ENCODE peak calls at places on chromosomes 7 and 10, in seven cellular contexts. One of them, this sample, is unnamed.

GRCh38 chr10:23080211-23080724 is 15.1 kb upstream of the MSRB2 start:
- DNase-seq in spleen: no peak
- DNase-seq in left ventricle myocardium inferior: no peak
- DNase-seq in PC-9: no peak
- DNase-seq in GM12865: no peak
- DNase-seq in CD4-positive, alpha-beta memory T cell: no peak
- DNase-seq in NT2/D1: no peak
- DNase-seq in this sample: no peak

GRCh38 chr10:60905580-60905979 is 38.4 kb downstream of the RHOBTB1 start:
- DNase-seq in spleen: no peak
- DNase-seq in left ventricle myocardium inferior: peak; percentile 68
- DNase-seq in PC-9: peak; percentile 34
- DNase-seq in GM12865: no peak
- DNase-seq in CD4-positive, alpha-beta memory T cell: no peak
- DNase-seq in NT2/D1: no peak
- DNase-seq in this sample: no peak

GRCh38 chr7:134602921-134603394 is 43.7 kb upstream of the BPGM start:
- DNase-seq in spleen: no peak
- DNase-seq in left ventricle myocardium inferior: no peak
- DNase-seq in PC-9: no peak
- DNase-seq in GM12865: no peak
- DNase-seq in CD4-positive, alpha-beta memory T cell: no peak
- DNase-seq in NT2/D1: no peak
- DNase-seq in this sample: no peak

GRCh38 chr10:110512461-110513187 is 14.9 kb downstream of the DUSP5 start:
- DNase-seq in spleen: no peak
- DNase-seq in left ventricle myocardium inferior: no peak
- DNase-seq in PC-9: no peak
- DNase-seq in GM12865: no peak
- DNase-seq in CD4-positive, alpha-beta memory T cell: no peak
- DNase-seq in NT2/D1: no peak
- DNase-seq in this sample: no peak

GRCh38 chr10:61284222-61284890 is 168.8 kb downstream of the TMEM26 start:
- DNase-seq in spleen: no peak
- DNase-seq in left ventricle myocardium inferior: no peak
- DNase-seq in PC-9: peak; percentile 74
- DNase-seq in GM12865: peak; percentile 46
- DNase-seq in CD4-positive, alpha-beta memory T cell: peak; percentile 23
- DNase-seq in NT2/D1: no peak
- DNase-seq in this sample: no peak

GRCh38 chr7:13279854-13280435 is 592.5 kb downstream of the ARL4A start:
- DNase-seq in spleen: no peak
- DNase-seq in left ventricle myocardium inferior: no peak
- DNase-seq in PC-9: no peak
- DNase-seq in GM12865: peak; percentile 1
- DNase-seq in CD4-positive, alpha-beta memory T cell: peak; percentile 6
- DNase-seq in NT2/D1: no peak
- DNase-seq in this sample: no peak

GRCh38 chr7:112112822-112113255 is 93.4 kb downstream of the DOCK4 start:
- DNase-seq in spleen: no peak
- DNase-seq in left ventricle myocardium inferior: no peak
- DNase-seq in PC-9: no peak
- DNase-seq in GM12865: no peak
- DNase-seq in CD4-positive, alpha-beta memory T cell: no peak
- DNase-seq in NT2/D1: no peak
- DNase-seq in this sample: no peak

GRCh38 chr10:75770634-75771081 is 339.2 kb downstream of the LRMDA start:
- DNase-seq in spleen: no peak
- DNase-seq in left ventricle myocardium inferior: peak; percentile 46
- DNase-seq in PC-9: no peak
- DNase-seq in GM12865: no peak
- DNase-seq in CD4-positive, alpha-beta memory T cell: no peak
- DNase-seq in NT2/D1: no peak
- DNase-seq in this sample: no peak

GRCh38 chr7:151893405-151893923 is 16.5 kb upstream of the PRKAG2 start:
- DNase-seq in spleen: peak; percentile 56
- DNase-seq in left ventricle myocardium inferior: no peak
- DNase-seq in PC-9: no peak
- DNase-seq in GM12865: no peak
- DNase-seq in CD4-positive, alpha-beta memory T cell: no peak
- DNase-seq in NT2/D1: no peak
- DNase-seq in this sample: no peak

GRCh38 chr7:94873239-94873638 is 34.2 kb upstream of the PPP1R9A start:
- DNase-seq in spleen: no peak
- DNase-seq in left ventricle myocardium inferior: no peak
- DNase-seq in PC-9: no peak
- DNase-seq in GM12865: no peak
- DNase-seq in CD4-positive, alpha-beta memory T cell: no peak
- DNase-seq in NT2/D1: no peak
- DNase-seq in this sample: no peak

GRCh38 chr10:118698421-118698820 is 56.3 kb downstream of the CACUL1 start:
- DNase-seq in spleen: peak; percentile 73
- DNase-seq in left ventricle myocardium inferior: no peak
- DNase-seq in PC-9: no peak
- DNase-seq in GM12865: peak; percentile 80
- DNase-seq in CD4-positive, alpha-beta memory T cell: peak; percentile 83
- DNase-seq in NT2/D1: no peak
- DNase-seq in this sample: no peak

GRCh38 chr7:120550494-120551048 is 277.6 kb downstream of the KCND2 start:
- DNase-seq in spleen: no peak
- DNase-seq in left ventricle myocardium inferior: no peak
- DNase-seq in PC-9: no peak
- DNase-seq in GM12865: peak; percentile 38
- DNase-seq in CD4-positive, alpha-beta memory T cell: no peak
- DNase-seq in NT2/D1: no peak
- DNase-seq in this sample: no peak

GRCh38 chr10:112815238-112816032 is 134.6 kb upstream of the TCF7L2 start:
- DNase-seq in spleen: no peak
- DNase-seq in left ventricle myocardium inferior: no peak
- DNase-seq in PC-9: peak; percentile 95
- DNase-seq in GM12865: no peak
- DNase-seq in CD4-positive, alpha-beta memory T cell: no peak
- DNase-seq in NT2/D1: no peak
- DNase-seq in this sample: no peak

GRCh38 chr7:36209814-36210183 is 56.7 kb downstream of the EEPD1 start:
- DNase-seq in spleen: no peak
- DNase-seq in left ventricle myocardium inferior: no peak
- DNase-seq in PC-9: no peak
- DNase-seq in GM12865: no peak
- DNase-seq in CD4-positive, alpha-beta memory T cell: no peak
- DNase-seq in NT2/D1: no peak
- DNase-seq in this sample: no peak

GRCh38 chr7:24054231-24054630 is 229.8 kb upstream of the NPY start:
- DNase-seq in spleen: no peak
- DNase-seq in left ventricle myocardium inferior: no peak
- DNase-seq in PC-9: peak; percentile 91
- DNase-seq in GM12865: no peak
- DNase-seq in CD4-positive, alpha-beta memory T cell: no peak
- DNase-seq in NT2/D1: no peak
- DNase-seq in this sample: no peak

DNA sequence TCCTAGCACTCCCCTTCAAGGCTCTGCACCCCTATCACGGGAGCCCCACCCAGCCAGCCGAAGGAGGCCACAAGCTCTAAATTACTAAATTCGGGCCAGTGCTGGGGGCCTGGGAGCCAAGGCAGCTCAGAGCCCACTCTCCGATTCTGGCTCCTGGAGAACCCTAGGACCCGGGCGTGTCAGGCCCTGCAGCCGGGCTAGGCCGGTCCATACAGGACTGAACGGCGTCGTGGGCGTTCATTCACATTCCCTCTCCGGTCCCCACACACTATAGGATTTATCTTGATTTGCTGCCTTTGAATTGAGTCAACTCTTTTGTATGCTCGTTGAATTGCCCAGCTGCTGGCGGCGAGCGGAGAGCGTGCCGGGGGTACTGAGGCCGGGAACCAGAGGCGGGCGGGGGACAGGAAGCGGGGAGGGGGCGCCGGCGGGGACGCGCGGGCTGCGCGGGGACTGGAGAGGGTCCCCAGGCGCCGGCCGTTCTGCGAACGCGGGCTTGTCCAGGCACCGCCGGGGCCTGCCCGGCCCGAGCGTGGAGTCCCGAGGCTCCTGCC is 1.1 kb upstream of the ELFN1 start:
- DNase-seq in spleen: peak; percentile 60
- DNase-seq in left ventricle myocardium inferior: no peak
- DNase-seq in PC-9: no peak
- DNase-seq in GM12865: no peak
- DNase-seq in CD4-positive, alpha-beta memory T cell: no peak
- DNase-seq in NT2/D1: no peak
- DNase-seq in this sample: no peak
- H3K4me3 ChIP-seq in spleen: peak overlapping the region; percentile 22
- H3K4me3 ChIP-seq in left ventricle myocardium inferior: peak overlapping the region; percentile 82
- H3K4me3 ChIP-seq in PC-9: no peak overlapping the region
- H3K4me3 ChIP-seq in GM12865: no peak overlapping the region
- H3K4me3 ChIP-seq in CD4-positive, alpha-beta memory T cell: no peak overlapping the region
- H3K4me3 ChIP-seq in NT2/D1: peak overlapping the region; percentile 42
- H3K4me3 ChIP-seq in this sample: peak overlapping the region; percentile 13

DNA sequence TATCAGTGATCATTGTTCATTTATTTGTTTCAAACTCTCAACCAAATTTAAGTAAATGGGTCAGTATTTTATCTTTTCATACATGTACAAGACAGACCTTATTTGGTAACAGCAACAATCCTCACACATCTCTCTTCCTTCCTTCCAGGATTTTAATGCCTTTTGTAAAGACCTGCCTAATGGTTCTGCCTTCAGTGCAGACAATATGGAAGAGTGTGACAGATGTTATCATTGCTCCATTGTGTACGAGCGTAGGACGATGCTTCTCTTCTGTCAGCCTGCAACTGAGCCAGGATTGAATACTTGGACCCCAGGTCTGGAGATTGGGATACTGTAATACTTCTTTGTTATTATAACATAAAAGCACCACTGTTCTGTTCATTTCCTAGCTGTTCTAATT is 6.3 kb downstream of the CAV2 start:
- DNase-seq in spleen: no peak
- DNase-seq in left ventricle myocardium inferior: no peak
- DNase-seq in PC-9: no peak
- DNase-seq in GM12865: no peak
- DNase-seq in CD4-positive, alpha-beta memory T cell: no peak
- DNase-seq in NT2/D1: no peak
- DNase-seq in this sample: no peak
- H3K4me3 ChIP-seq in spleen: no peak overlapping the region
- H3K4me3 ChIP-seq in left ventricle myocardium inferior: peak overlapping the region; percentile 22
- H3K4me3 ChIP-seq in PC-9: no peak overlapping the region
- H3K4me3 ChIP-seq in GM12865: no peak overlapping the region
- H3K4me3 ChIP-seq in CD4-positive, alpha-beta memory T cell: no peak overlapping the region
- H3K4me3 ChIP-seq in NT2/D1: no peak overlapping the region
- H3K4me3 ChIP-seq in this sample: no peak overlapping the region

GRCh38 chr10:70272925-70273316 is 10.9 kb downstream of the NPFFR1 start:
- DNase-seq in spleen: no peak
- DNase-seq in left ventricle myocardium inferior: no peak
- DNase-seq in PC-9: peak; percentile 75
- DNase-seq in GM12865: peak; percentile 79
- DNase-seq in CD4-positive, alpha-beta memory T cell: peak; percentile 44
- DNase-seq in NT2/D1: no peak
- DNase-seq in this sample: no peak
- H3K4me3 ChIP-seq in spleen: no peak overlapping the region
- H3K4me3 ChIP-seq in left ventricle myocardium inferior: no peak overlapping the region
- H3K4me3 ChIP-seq in PC-9: no peak overlapping the region
- H3K4me3 ChIP-seq in GM12865: no peak overlapping the region
- H3K4me3 ChIP-seq in CD4-positive, alpha-beta memory T cell: no peak overlapping the region
- H3K4me3 ChIP-seq in NT2/D1: no peak overlapping the region
- H3K4me3 ChIP-seq in this sample: no peak overlapping the region

DNA sequence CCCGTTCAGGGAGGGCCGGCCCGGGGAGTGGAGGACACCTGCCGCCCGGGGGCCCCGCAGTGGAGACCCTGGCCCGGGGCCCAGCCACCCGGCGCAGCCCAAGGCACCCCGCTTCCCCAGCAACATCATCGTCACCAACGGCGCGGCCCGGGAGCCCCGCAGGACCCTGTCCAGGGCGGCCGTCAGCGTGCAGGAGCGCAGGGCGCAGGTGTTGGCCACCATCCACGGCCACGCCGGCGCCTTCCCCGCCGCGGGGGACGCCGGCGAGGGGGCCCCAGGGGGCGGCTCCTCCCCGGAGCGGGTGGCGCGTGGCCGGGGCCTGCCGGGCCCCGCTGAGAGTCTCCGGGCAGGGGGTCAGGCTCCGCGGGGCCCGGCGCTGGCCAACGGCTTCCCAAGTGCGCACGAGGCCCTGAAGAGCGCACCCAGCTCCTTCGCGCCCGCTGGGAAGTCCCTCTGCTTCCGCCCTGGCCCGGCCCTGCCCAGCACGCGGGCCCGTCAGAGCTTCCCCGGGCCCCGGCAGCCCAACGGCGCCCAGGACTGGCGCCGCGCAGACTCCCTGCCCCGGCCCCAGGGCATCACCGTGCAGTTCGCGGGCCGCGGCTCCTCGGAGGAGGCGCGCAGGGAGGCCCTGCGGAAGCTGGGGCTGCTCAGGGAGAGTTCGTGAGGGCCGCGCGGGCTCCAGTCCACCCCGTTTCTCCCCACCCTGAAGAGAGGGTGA is 46.7 kb downstream of the PROSER2 start:
- DNase-seq in spleen: peak; percentile 69
- DNase-seq in left ventricle myocardium inferior: no peak
- DNase-seq in PC-9: no peak
- DNase-seq in GM12865: no peak
- DNase-seq in CD4-positive, alpha-beta memory T cell: no peak
- DNase-seq in NT2/D1: no peak
- DNase-seq in this sample: no peak
- H3K4me3 ChIP-seq in spleen: no peak overlapping the region
- H3K4me3 ChIP-seq in left ventricle myocardium inferior: peak overlapping the region; percentile 32
- H3K4me3 ChIP-seq in PC-9: no peak overlapping the region
- H3K4me3 ChIP-seq in GM12865: no peak overlapping the region
- H3K4me3 ChIP-seq in CD4-positive, alpha-beta memory T cell: no peak overlapping the region
- H3K4me3 ChIP-seq in NT2/D1: no peak overlapping the region
- H3K4me3 ChIP-seq in this sample: no peak overlapping the region

GRCh38 chr10:45058580-45058979 is 57.9 kb downstream of the ZNF22 start:
- DNase-seq in spleen: no peak
- DNase-seq in left ventricle myocardium inferior: no peak
- DNase-seq in PC-9: no peak
- DNase-seq in GM12865: no peak
- DNase-seq in CD4-positive, alpha-beta memory T cell: no peak
- DNase-seq in NT2/D1: no peak
- DNase-seq in this sample: no peak

GRCh38 chr10:45058992-45059561 is 58.4 kb downstream of the ZNF22 start:
- DNase-seq in spleen: no peak
- DNase-seq in left ventricle myocardium inferior: no peak
- DNase-seq in PC-9: no peak
- DNase-seq in GM12865: no peak
- DNase-seq in CD4-positive, alpha-beta memory T cell: no peak
- DNase-seq in NT2/D1: no peak
- DNase-seq in this sample: no peak

GRCh38 chr10:45063605-45064231 is 63.0 kb downstream of the ZNF22 start:
- DNase-seq in spleen: no peak
- DNase-seq in left ventricle myocardium inferior: no peak
- DNase-seq in PC-9: no peak
- DNase-seq in GM12865: no peak
- DNase-seq in CD4-positive, alpha-beta memory T cell: no peak
- DNase-seq in NT2/D1: no peak
- DNase-seq in this sample: no peak

GRCh38 chr10:45061982-45062381 is 61.3 kb downstream of the ZNF22 start:
- DNase-seq in spleen: no peak
- DNase-seq in left ventricle myocardium inferior: no peak
- DNase-seq in PC-9: no peak
- DNase-seq in GM12865: no peak
- DNase-seq in CD4-positive, alpha-beta memory T cell: no peak
- DNase-seq in NT2/D1: no peak
- DNase-seq in this sample: no peak

DNA sequence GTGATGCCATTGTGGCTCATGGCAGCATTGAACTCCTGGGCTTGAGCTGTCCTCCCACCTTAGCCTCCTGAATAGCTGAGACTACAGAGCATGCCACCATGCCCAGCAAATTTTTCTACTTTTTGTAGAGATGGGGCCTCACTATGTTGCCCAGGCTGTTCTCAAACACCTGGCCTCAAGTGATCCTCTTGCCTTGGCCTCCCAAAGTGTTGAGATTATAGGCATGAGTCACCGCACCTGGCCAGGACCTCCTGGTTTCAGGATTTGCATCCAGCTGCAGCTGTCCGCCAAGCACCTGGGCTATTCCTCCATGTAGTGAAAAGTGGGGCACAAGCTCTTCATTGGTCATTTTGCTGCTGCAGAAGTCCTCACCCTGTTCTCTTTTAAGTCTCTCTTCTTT is 58.9 kb downstream of the ZNF22 start:
- DNase-seq in spleen: no peak
- DNase-seq in left ventricle myocardium inferior: no peak
- DNase-seq in PC-9: no peak
- DNase-seq in GM12865: no peak
- DNase-seq in CD4-positive, alpha-beta memory T cell: no peak
- DNase-seq in NT2/D1: no peak
- DNase-seq in this sample: no peak
- H3K4me3 ChIP-seq in spleen: no peak overlapping the region
- H3K4me3 ChIP-seq in left ventricle myocardium inferior: no peak overlapping the region
- H3K4me3 ChIP-seq in PC-9: no peak overlapping the region
- H3K4me3 ChIP-seq in GM12865: no peak overlapping the region
- H3K4me3 ChIP-seq in CD4-positive, alpha-beta memory T cell: no peak overlapping the region
- H3K4me3 ChIP-seq in NT2/D1: no peak overlapping the region
- H3K4me3 ChIP-seq in this sample: no peak overlapping the region

This sample was measured in iPS DF 6.9.